ENCODE peak calls at places on chromosomes 7 and 10, in nine cellular contexts. G, A, S, U, B, H, M, I and Z are unnamed samples.
A peak's percentile ranks its signal among the peaks of the same experiment; 100 is the strongest.

GRCh38 chr7:333399-333776 is 43.4 kb downstream of the FOXL3 start:
- DNase-seq in S (no peak), I (no peak), A (peak; percentile 40), G (no peak), B (no peak), H (peak; percentile 26), U (peak; percentile 45), M (no peak), Z (peak; percentile 6)

GRCh38 chr7:141712603-141713262 is 4.6 kb downstream of the WEE2 start:
- DNase-seq in I (no peak), B (no peak), G (no peak), S (no peak), A (no peak), H (no peak), U (no peak), M (no peak), Z (no peak)

GRCh38 chr10:75245354-75246001 is 9.7 kb upstream of the COMTD1 start:
- DNase-seq in I (no peak), M (no peak), B (no peak), H (no peak), U (no peak), S (no peak), G (no peak), A (no peak), Z (no peak)

GRCh38 chr10:71584902-71585578 is 134.5 kb downstream of the C10orf105 start:
- DNase-seq in I (peak; percentile 11), B (no peak), U (peak; percentile 38), H (peak; percentile 24), S (no peak), G (no peak), M (no peak), A (peak; percentile 96), Z (no peak)

GRCh38 chr10:70296406-70296899 is 12.6 kb upstream of the NPFFR1 start:
- DNase-seq in S (peak; percentile 64), H (peak; percentile 86), U (peak; percentile 88), M (no peak), I (peak; percentile 62), A (peak; percentile 47), B (peak; percentile 93), G (peak; percentile 73), Z (peak; percentile 91)

GRCh38 chr10:103695584-103696005 is 159.8 kb downstream of the SH3PXD2A start:
- DNase-seq in G (no peak), U (peak; percentile 77), S (no peak), A (peak; percentile 53), M (no peak), B (peak; percentile 65), I (no peak), H (peak; percentile 17), Z (peak; percentile 79)

GRCh38 chr7:84291756-84292155 is 97.2 kb upstream of the SEMA3A start:
- DNase-seq in H (no peak), B (no peak), I (no peak), U (no peak), G (no peak), S (peak; percentile 16), M (no peak), A (no peak), Z (no peak)

GRCh38 chr7:114364151-114364550 is 50.5 kb upstream of the FOXP2 start:
- DNase-seq in M (no peak), A (no peak), H (no peak), I (no peak), G (no peak), U (no peak), B (no peak), S (no peak), Z (no peak)

GRCh38 chr10:61898435-61898778 is 3.1 kb upstream of the ARID5B start:
- DNase-seq in G (no peak), I (no peak), H (no peak), S (no peak), A (no peak), B (no peak), M (no peak), U (no peak), Z (no peak)

GRCh38 chr10:68462536-68462935 is 9.2 kb downstream of the DNA2 start:
- DNase-seq in H (peak; percentile 3), B (no peak), G (no peak), A (no peak), S (no peak), M (peak; percentile 48), U (no peak), I (no peak), Z (no peak)

GRCh38 chr10:128278362-128278761 is 152.1 kb upstream of the MKI67 start:
- DNase-seq in I (no peak), U (no peak), M (no peak), B (no peak), G (no peak), A (no peak), H (no peak), S (no peak), Z (no peak)

GRCh38 chr7:96701258-96701657 is 8.4 kb downstream of the SEM1 start:
- DNase-seq in B (no peak), M (no peak), H (no peak), I (no peak), G (no peak), A (no peak), S (no peak), U (no peak), Z (no peak)

GRCh38 chr10:8283986-8284385 is 229.5 kb downstream of the GATA3 start:
- DNase-seq in B (no peak), M (no peak), S (no peak), U (peak; percentile 95), H (peak; percentile 83), G (no peak), A (no peak), I (no peak), Z (peak; percentile 94)

GRCh38 chr10:71995880-71996597 is 31.8 kb downstream of the CHST3 start:
- DNase-seq in I (no peak), B (no peak), U (no peak), M (no peak), A (no peak), H (no peak), G (no peak), S (no peak), Z (peak; percentile 58)

GRCh38 chr10:44042075-44042770 is 342.7 kb downstream of the CXCL12 start:
- DNase-seq in I (no peak), G (no peak), S (no peak), A (no peak), U (no peak), M (no peak), H (no peak), B (no peak), Z (no peak)

GRCh38 chr7:6015917-6016652 is 7.0 kb downstream of the AIMP2 start:
- DNase-seq in G (peak; percentile 90), I (peak; percentile 70), H (peak; percentile 76), B (peak; percentile 70), U (peak; percentile 89), S (no peak), M (no peak), A (peak; percentile 71), Z (peak; percentile 95)

GRCh38 chr10:75379234-75379724 is 22.3 kb downstream of the ZNF503 start:
- DNase-seq in G (no peak), M (no peak), U (no peak), A (no peak), H (peak; percentile 32), S (peak; percentile 83), B (peak; percentile 28), I (no peak), Z (peak; percentile 64)

GRCh38 chr7:80213814-80214213 is 79.2 kb downstream of the GNAI1 start:
- DNase-seq in S (no peak), A (no peak), G (no peak), B (no peak), U (no peak), H (no peak), M (no peak), I (no peak), Z (peak; percentile 32)

GRCh38 chr10:74728225-74728624 is 98.2 kb upstream of the KAT6B start:
- DNase-seq in H (peak; percentile 20), I (no peak), U (no peak), M (no peak), A (no peak), S (no peak), B (no peak), G (no peak), Z (no peak)

GRCh38 chr10:91251430-91252056 is 31.1 kb downstream of the PCGF5 start:
- DNase-seq in A (peak; percentile 42), U (peak; percentile 75), G (no peak), M (peak; percentile 23), I (peak; percentile 43), S (peak; percentile 5), H (peak; percentile 33), B (peak; percentile 48), Z (peak; percentile 65)

GRCh38 chr7:29099896-29100847 is 46.2 kb downstream of the CPVL start:
- DNase-seq in A (no peak), S (no peak), B (no peak), U (no peak), I (no peak), M (no peak), G (no peak), H (no peak), Z (no peak)
- H3K4me3 ChIP-seq in A (no peak overlapping the region), S (no peak overlapping the region), B (no peak overlapping the region), U (no peak overlapping the region), I (no peak overlapping the region), M (no peak overlapping the region), G (no peak overlapping the region), H (no peak overlapping the region), Z (no peak overlapping the region)

GRCh38 chr7:26091933-26092332 is 60.1 kb upstream of the NFE2L3 start:
- DNase-seq in A (no peak), U (peak; percentile 10), S (no peak), B (no peak), I (no peak), M (no peak), H (peak; percentile 8), G (no peak), Z (peak; percentile 13)
- TF ChIP-seq CTCF in A (peak; percentile 55), U (peak; percentile 27), S (peak; percentile 31), B (no peak), I (peak; percentile 40), M (peak; percentile 43), H (peak; percentile 27), G (peak; percentile 49), Z (peak; percentile 36)

GRCh38 chr10:92699193-92699517 is 9.4 kb downstream of the HHEX start:
- DNase-seq in A (no peak), I (no peak), G (no peak), B (no peak), S (no peak), M (no peak), U (no peak), H (no peak), Z (no peak)
- H3K4me3 ChIP-seq in A (peak overlapping the region; percentile 58), I (peak overlapping the region; percentile 39), G (peak overlapping the region; percentile 46), B (peak overlapping the region; percentile 43), S (peak overlapping the region; percentile 65), M (no peak overlapping the region), U (peak overlapping the region; percentile 46), H (peak overlapping the region; percentile 72), Z (peak overlapping the region; percentile 53)

GRCh38 chr10:92897916-92898315 is 49.6 kb downstream of the EXOC6 start:
- DNase-seq in M (no peak), S (no peak), U (peak; percentile 10), I (no peak), B (no peak), A (no peak), G (no peak), H (no peak), Z (no peak)

GRCh38 chr10:92892706-92893054 is 44.4 kb downstream of the EXOC6 start:
- DNase-seq in I (no peak), H (no peak), U (no peak), A (no peak), M (no peak), B (no peak), S (no peak), G (no peak), Z (no peak)

GRCh38 chr10:92891885-92892705 is 43.8 kb downstream of the EXOC6 start:
- DNase-seq in B (no peak), G (peak; percentile 72), H (peak; percentile 86), A (peak; percentile 84), I (peak; percentile 59), S (peak; percentile 68), M (no peak), U (peak; percentile 85), Z (peak; percentile 82)

GRCh38 chr10:92894081-92894480 is 45.8 kb downstream of the EXOC6 start:
- DNase-seq in G (no peak), U (no peak), I (no peak), H (no peak), M (no peak), S (no peak), B (no peak), A (no peak), Z (no peak)
- TF ChIP-seq CTCF in G (no peak), U (no peak), I (no peak), H (no peak), M (no peak), S (no peak), B (no peak), A (no peak), Z (no peak)